ENCODE peak calls at places on chromosomes 11 and 22, in four cellular contexts. J, L, B and C are unnamed samples.
A peak's percentile ranks its signal among the peaks of the same experiment; 100 is the strongest.

GRCh38 chr11:78451371-78452150 is 33.9 kb upstream of the GAB2 start:
- DNase-seq in J (no peak), B (no peak), L (no peak), C (no peak)

GRCh38 chr11:118247041-118247440 is 5.1 kb downstream of the MPZL3 start:
- DNase-seq in J (peak; percentile 60), L (no peak), B (no peak), C (no peak)

GRCh38 chr11:64358907-64359711 is at the start of gene RPS6KA4:
- DNase-seq in J (no peak), B (no peak), L (peak; percentile 49), C (peak; percentile 80)

GRCh38 chr11:36364551-36364950 is 68.5 kb downstream of the PRR5L start:
- DNase-seq in B (no peak), J (no peak), L (no peak), C (no peak)

GRCh38 chr22:40324468-40325305 is 21.6 kb upstream of the ADSL start:
- DNase-seq in B (no peak), J (no peak), L (no peak), C (no peak)

GRCh38 chr11:132943325-132943736 is 589.0 kb downstream of the OPCML start:
- DNase-seq in B (no peak), L (peak; percentile 34), J (no peak), C (no peak)

GRCh38 chr22:42630901-42631602 is 9.3 kb downstream of the ATP5MGL start:
- DNase-seq in J (no peak), L (no peak), B (no peak), C (no peak)

GRCh38 chr22:37180531-37181231 is 7.4 kb downstream of the C1QTNF6 start:
- DNase-seq in J (no peak), L (no peak), B (no peak), C (no peak)

GRCh38 chr11:1341928-1342524 is 32.6 kb upstream of the TOLLIP start:
- DNase-seq in J (no peak), L (no peak), B (no peak), C (no peak)

GRCh38 chr22:31970490-31971444 is 26.4 kb downstream of the YWHAH start:
- DNase-seq in J (peak; percentile 31), L (peak; percentile 93), B (peak; percentile 20), C (peak; percentile 89)

GRCh38 chr11:125951731-125952130 is 5.9 kb downstream of the VSIG10L2 start:
- DNase-seq in J (no peak), L (no peak), B (no peak), C (no peak)

GRCh38 chr11:35709386-35709785 is 46.8 kb downstream of the TRIM44 start:
- DNase-seq in B (no peak), J (no peak), L (no peak), C (no peak)

GRCh38 chr22:22986640-22987039 is 83.7 kb upstream of the GNAZ start:
- DNase-seq in L (no peak), B (no peak), J (no peak), C (peak; percentile 33)

GRCh38 chr11:65868076-65868667 is 4.4 kb downstream of the EFEMP2 start:
- DNase-seq in J (no peak), L (peak; percentile 73), B (no peak), C (no peak)

GRCh38 chr11:120108154-120108784 is 29.6 kb downstream of the TRIM29 start:
- DNase-seq in B (no peak), J (peak; percentile 14), L (peak; percentile 86), C (peak; percentile 89)

DNA sequence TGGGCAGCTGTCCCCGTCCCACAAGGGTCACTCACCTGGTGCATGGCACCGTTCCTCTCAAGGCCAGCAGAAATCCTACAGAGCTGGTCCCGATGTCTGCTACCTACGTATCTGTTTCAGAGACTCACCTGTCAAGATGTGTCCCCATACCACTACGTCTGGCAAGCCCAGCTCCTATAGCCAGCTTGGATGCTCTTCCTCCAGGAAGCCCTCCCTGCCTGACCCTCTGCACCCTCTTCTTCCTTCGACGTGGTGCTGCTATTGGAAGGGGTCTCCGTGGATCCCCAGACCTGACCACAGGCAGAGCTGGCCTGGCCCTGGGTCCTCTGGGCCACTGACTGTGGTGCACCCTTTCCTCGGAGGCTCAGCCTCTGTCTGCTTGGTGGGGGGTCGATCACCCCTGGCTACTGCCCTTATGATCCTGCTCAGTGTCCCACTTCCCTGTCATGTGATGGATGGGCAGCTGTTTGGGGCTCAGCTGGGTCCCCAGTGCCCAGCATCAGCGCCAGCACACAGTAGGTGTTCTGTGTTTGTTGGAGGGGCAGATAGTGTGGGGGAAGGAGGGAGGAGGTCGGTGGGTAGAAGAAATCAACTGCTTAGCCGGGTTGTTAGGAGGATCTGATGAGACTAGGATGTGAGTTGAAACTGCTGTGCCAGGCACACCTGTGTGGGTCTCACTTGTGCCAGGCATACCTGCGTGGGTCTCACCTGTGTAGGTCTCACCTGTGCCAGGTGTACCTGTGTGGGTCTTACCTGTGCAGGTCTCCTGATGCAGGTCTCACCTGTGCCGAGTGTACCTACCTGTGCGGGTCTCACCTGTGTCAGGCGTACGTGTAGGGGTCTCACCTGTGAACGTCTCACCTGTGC is 21.7 kb upstream of the ARHGAP8 start:
- DNase-seq in L (no peak), B (no peak), J (no peak), C (no peak)
- TF ChIP-seq MAX in L (no peak), B (no peak), J (no peak), C (no peak)

GRCh38 chr11:43952020-43952400 is 9.6 kb downstream of the C11orf96 start:
- DNase-seq in J (no peak), B (no peak), L (no peak), C (peak; percentile 8)

GRCh38 chr11:43954241-43954640 is 11.8 kb downstream of the C11orf96 start:
- DNase-seq in J (no peak), L (no peak), B (no peak), C (no peak)

GRCh38 chr11:43951231-43951630 is 8.8 kb downstream of the C11orf96 start:
- DNase-seq in B (no peak), J (no peak), L (no peak), C (peak; percentile 7)

GRCh38 chr11:43953521-43953920 is 11.1 kb downstream of the C11orf96 start:
- DNase-seq in J (no peak), B (no peak), L (no peak), C (peak; percentile 65)

GRCh38 chr11:43952401-43953342 is 10.2 kb downstream of the C11orf96 start:
- DNase-seq in B (no peak), L (no peak), J (no peak), C (peak; percentile 27)
- TF ChIP-seq TCF7 in B (no peak), L (no peak), J (no peak), C (no peak)

GRCh38 chr11:130448416-130449068 is at the start of gene ADAMTS15:
- DNase-seq in J (peak; percentile 9), B (no peak), L (peak; percentile 91), C (no peak)
- TF ChIP-seq MAX in J (no peak), B (no peak), L (peak; percentile 39), C (no peak)

GRCh38 chr11:110564676-110565343 is 135.1 kb downstream of the FDX1 start:
- DNase-seq in B (no peak), L (peak; percentile 33), J (no peak), C (no peak)
- TF ChIP-seq TCF7 in B (no peak), L (no peak), J (no peak), C (no peak)

GRCh38 chr11:76279651-76280050 is 73.3 kb upstream of the WNT11 start:
- DNase-seq in J (no peak), L (peak; percentile 25), B (no peak), C (no peak)
- TF ChIP-seq MAX in J (no peak), L (no peak), B (no peak), C (no peak)

DNA sequence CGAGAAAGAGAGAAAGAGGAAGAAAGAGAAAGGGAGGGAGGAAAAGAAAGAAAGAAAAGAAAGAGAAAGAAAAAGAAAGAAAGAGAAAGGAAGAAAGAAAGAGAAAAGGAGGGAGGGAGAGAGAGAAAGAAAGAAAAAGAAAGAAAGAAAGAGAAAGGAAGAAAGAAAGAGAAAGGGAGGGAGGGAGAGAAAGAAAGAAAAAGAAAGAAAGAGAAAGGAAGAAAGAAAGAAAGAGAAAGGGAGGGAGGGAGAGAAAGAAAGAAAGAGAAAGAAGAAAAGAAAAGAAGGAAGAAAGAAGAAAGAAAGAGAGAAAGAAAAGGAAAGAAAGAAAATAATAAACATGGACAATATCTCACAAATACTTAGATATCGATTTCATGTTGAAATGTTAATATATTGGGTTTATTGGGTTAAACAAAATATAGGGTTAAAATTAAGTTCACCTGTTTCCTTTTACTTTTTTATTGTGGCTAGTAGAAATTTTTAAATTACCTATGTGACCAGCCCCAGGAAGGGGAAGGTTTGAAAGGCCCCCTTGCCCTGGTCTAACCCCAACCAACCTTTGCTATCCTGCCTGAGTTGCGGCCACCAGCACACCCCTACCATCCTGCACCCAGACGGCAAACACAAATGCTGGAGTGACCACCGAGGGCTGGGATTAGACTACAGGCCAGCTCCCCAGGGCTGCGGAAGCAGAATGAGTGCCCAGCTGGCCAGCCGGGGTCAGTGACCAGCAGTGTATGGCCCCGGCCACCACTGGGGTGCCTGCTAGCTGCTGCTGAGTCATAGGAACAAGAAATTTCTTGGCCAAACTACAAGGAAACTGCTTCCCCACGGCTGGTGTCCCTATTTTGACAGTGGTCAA is 81.0 kb upstream of the FGF3 start:
- DNase-seq in L (no peak), J (no peak), B (no peak), C (peak; percentile 50)
- TF ChIP-seq TCF7 in L (no peak), J (no peak), B (no peak), C (no peak)

GRCh38 chr11:134915881-134916280 is 503.8 kb upstream of the B3GAT1 start:
- DNase-seq in B (no peak), J (no peak), L (no peak), C (no peak)
- TF ChIP-seq MAX in B (no peak), J (no peak), L (no peak), C (no peak)